ENCODE peak calls at places on chromosome 21, in seven cellular contexts. M, E, J, U, W, I and N are unnamed samples.

GRCh38 chr21:33230518-33231324 is 983 bp downstream of the IFNAR2 start:
- DNase-seq in M (peak; percentile 54), U (peak; percentile 71), E (no peak), I (peak; percentile 45), W (peak; percentile 63), J (no peak), N (peak; percentile 32)

GRCh38 chr21:42010507-42011493 is 640 bp upstream of the ZBTB21 start:
- DNase-seq in I (peak; percentile 25), W (no peak), E (no peak), J (peak; percentile 24), M (no peak), U (peak; percentile 12), N (peak; percentile 35)

GRCh38 chr21:33854604-33855003 is 61.0 kb downstream of the ATP5PO start:
- DNase-seq in U (no peak), W (no peak), I (no peak), M (no peak), E (no peak), J (no peak), N (no peak)

GRCh38 chr21:25790122-25790951 is 55.6 kb downstream of the GABPA start:
- DNase-seq in W (no peak), E (no peak), I (peak; percentile 69), J (peak; percentile 90), M (peak; percentile 18), U (peak; percentile 28), N (peak; percentile 31)

GRCh38 chr21:23579573-23579972 is 2027.7 kb downstream of the MRPL39 start:
- DNase-seq in I (no peak), E (no peak), M (no peak), U (no peak), J (no peak), W (no peak), N (no peak)

GRCh38 chr21:46397993-46398392 is 60.7 kb upstream of the DIP2A start:
- DNase-seq in E (no peak), U (no peak), M (no peak), J (no peak), W (no peak), I (no peak), N (no peak)

GRCh38 chr21:14725219-14725618 is 179.1 kb upstream of the SAMSN1 start:
- DNase-seq in I (no peak), J (no peak), W (no peak), M (no peak), U (no peak), E (no peak), N (no peak)

GRCh38 chr21:28445081-28445830 is 547.4 kb downstream of the LTN1 start:
- DNase-seq in E (no peak), U (peak; percentile 75), I (peak; percentile 48), W (no peak), M (peak; percentile 52), J (no peak), N (no peak)

GRCh38 chr21:40902299-40902698 is 55.3 kb upstream of the DSCAM start:
- DNase-seq in E (no peak), W (no peak), I (no peak), M (no peak), J (peak; percentile 21), U (no peak), N (peak; percentile 50)

GRCh38 chr21:42615924-42616323 is 37.5 kb upstream of the PDE9A start:
- DNase-seq in E (no peak), M (no peak), I (no peak), U (no peak), J (no peak), W (no peak), N (no peak)